ENCODE peak calls at places on chromosomes 16 and 17, in five cellular contexts. One of them, this sample, is unnamed.

GRCh38 chr16:54447606-54448440 is 161.2 kb upstream of the IRX3 start:
- DNase-seq in cardiac muscle cell: no peak
- DNase-seq in activated B cell treated with CpG ODN at 0.5 μM for 24 hours: no peak
- DNase-seq in WTC11: no peak
- DNase-seq in fibroblast of lung: peak
- DNase-seq in this sample: no peak

GRCh38 chr17:82943751-82944150 is 103.9 kb upstream of the ZNF750 start:
- DNase-seq in cardiac muscle cell: no peak
- DNase-seq in activated B cell treated with CpG ODN at 0.5 μM for 24 hours: no peak
- DNase-seq in WTC11: peak
- DNase-seq in fibroblast of lung: no peak
- DNase-seq in this sample: no peak

GRCh38 chr17:40862985-40863733 is 3.9 kb downstream of the KRT12 start:
- DNase-seq in cardiac muscle cell: peak
- DNase-seq in activated B cell treated with CpG ODN at 0.5 μM for 24 hours: no peak
- DNase-seq in WTC11: peak
- DNase-seq in fibroblast of lung: no peak
- DNase-seq in this sample: no peak

GRCh38 chr17:16129844-16130243 is 85.5 kb downstream of the NCOR1 start:
- DNase-seq in cardiac muscle cell: no peak
- DNase-seq in activated B cell treated with CpG ODN at 0.5 μM for 24 hours: no peak
- DNase-seq in WTC11: no peak
- DNase-seq in fibroblast of lung: no peak
- DNase-seq in this sample: no peak

GRCh38 chr16:25311950-25312349 is 54.3 kb upstream of the ZKSCAN2 start:
- DNase-seq in cardiac muscle cell: no peak
- DNase-seq in activated B cell treated with CpG ODN at 0.5 μM for 24 hours: no peak
- DNase-seq in WTC11: no peak
- DNase-seq in fibroblast of lung: no peak
- DNase-seq in this sample: no peak

GRCh38 chr16:4324871-4325740 is 9.2 kb downstream of the GLIS2 start:
- DNase-seq in cardiac muscle cell: no peak
- DNase-seq in activated B cell treated with CpG ODN at 0.5 μM for 24 hours: no peak
- DNase-seq in WTC11: no peak
- DNase-seq in fibroblast of lung: no peak
- DNase-seq in this sample: no peak

GRCh38 chr17:76995352-76996105 is 127.3 kb downstream of the MGAT5B start:
- DNase-seq in cardiac muscle cell: no peak
- DNase-seq in activated B cell treated with CpG ODN at 0.5 μM for 24 hours: no peak
- DNase-seq in WTC11: peak
- DNase-seq in fibroblast of lung: no peak
- DNase-seq in this sample: no peak

GRCh38 chr16:65524997-65525396 is 403.1 kb upstream of the CDH11 start:
- DNase-seq in cardiac muscle cell: no peak
- DNase-seq in activated B cell treated with CpG ODN at 0.5 μM for 24 hours: no peak
- DNase-seq in WTC11: no peak
- DNase-seq in fibroblast of lung: peak
- DNase-seq in this sample: no peak

GRCh38 chr16:17561056-17561455 is 90.3 kb upstream of the XYLT1 start:
- DNase-seq in cardiac muscle cell: no peak
- DNase-seq in activated B cell treated with CpG ODN at 0.5 μM for 24 hours: no peak
- DNase-seq in WTC11: no peak
- DNase-seq in fibroblast of lung: no peak
- DNase-seq in this sample: no peak

GRCh38 chr17:15655162-15655561 is 28.9 kb downstream of the TRIM16 start:
- DNase-seq in cardiac muscle cell: no peak
- DNase-seq in activated B cell treated with CpG ODN at 0.5 μM for 24 hours: no peak
- DNase-seq in WTC11: no peak
- DNase-seq in fibroblast of lung: no peak
- DNase-seq in this sample: no peak

GRCh38 chr16:92431-93339 is 14.7 kb downstream of the MPG start:
- DNase-seq in cardiac muscle cell: no peak
- DNase-seq in activated B cell treated with CpG ODN at 0.5 μM for 24 hours: no peak
- DNase-seq in WTC11: no peak
- DNase-seq in fibroblast of lung: no peak
- DNase-seq in this sample: no peak

GRCh38 chr17:74199306-74200092 is 4.0 kb upstream of the RPL38 start:
- DNase-seq in cardiac muscle cell: peak
- DNase-seq in activated B cell treated with CpG ODN at 0.5 μM for 24 hours: peak
- DNase-seq in WTC11: peak
- DNase-seq in fibroblast of lung: peak
- DNase-seq in this sample: peak

GRCh38 chr16:4945560-4946502 is 8.9 kb upstream of the PPL start:
- DNase-seq in cardiac muscle cell: no peak
- DNase-seq in activated B cell treated with CpG ODN at 0.5 μM for 24 hours: no peak
- DNase-seq in WTC11: no peak
- DNase-seq in fibroblast of lung: peak
- DNase-seq in this sample: no peak

GRCh38 chr17:8986295-8986694 is 20.8 kb upstream of the PIK3R5 start:
- DNase-seq in cardiac muscle cell: no peak
- DNase-seq in activated B cell treated with CpG ODN at 0.5 μM for 24 hours: no peak
- DNase-seq in WTC11: no peak
- DNase-seq in fibroblast of lung: no peak
- DNase-seq in this sample: no peak
- TF ChIP-seq CTCF in cardiac muscle cell: peak
- TF ChIP-seq CTCF in activated B cell treated with CpG ODN at 0.5 μM for 24 hours: no peak
- TF ChIP-seq CTCF in WTC11: no peak
- TF ChIP-seq CTCF in fibroblast of lung: no peak
- TF ChIP-seq CTCF in this sample: peak

GRCh38 chr17:78976907-78977680 is 2.6 kb downstream of the LGALS3BP start:
- DNase-seq in cardiac muscle cell: no peak
- DNase-seq in activated B cell treated with CpG ODN at 0.5 μM for 24 hours: no peak
- DNase-seq in WTC11: no peak
- DNase-seq in fibroblast of lung: no peak
- DNase-seq in this sample: no peak

GRCh38 chr17:78977681-78977943 is 2.1 kb downstream of the LGALS3BP start:
- DNase-seq in cardiac muscle cell: no peak
- DNase-seq in activated B cell treated with CpG ODN at 0.5 μM for 24 hours: no peak
- DNase-seq in WTC11: no peak
- DNase-seq in fibroblast of lung: no peak
- DNase-seq in this sample: no peak

GRCh38 chr17:78979780-78980623 is at the start of gene LGALS3BP:
- DNase-seq in cardiac muscle cell: peak
- DNase-seq in activated B cell treated with CpG ODN at 0.5 μM for 24 hours: no peak
- DNase-seq in WTC11: peak
- DNase-seq in fibroblast of lung: peak
- DNase-seq in this sample: peak

GRCh38 chr17:78980624-78980972 is 875 bp upstream of the LGALS3BP start:
- DNase-seq in cardiac muscle cell: no peak
- DNase-seq in activated B cell treated with CpG ODN at 0.5 μM for 24 hours: no peak
- DNase-seq in WTC11: no peak
- DNase-seq in fibroblast of lung: no peak
- DNase-seq in this sample: no peak

GRCh38 chr17:78977992-78978973 is 1.4 kb downstream of the LGALS3BP start:
- DNase-seq in cardiac muscle cell: peak
- DNase-seq in activated B cell treated with CpG ODN at 0.5 μM for 24 hours: no peak
- DNase-seq in WTC11: no peak
- DNase-seq in fibroblast of lung: no peak
- DNase-seq in this sample: no peak
- TF ChIP-seq CTCF in cardiac muscle cell: no peak
- TF ChIP-seq CTCF in activated B cell treated with CpG ODN at 0.5 μM for 24 hours: no peak
- TF ChIP-seq CTCF in WTC11: no peak
- TF ChIP-seq CTCF in fibroblast of lung: no peak
- TF ChIP-seq CTCF in this sample: no peak

GRCh38 chr16:58301052-58301451 is 6.2 kb upstream of the PRSS54 start:
- DNase-seq in cardiac muscle cell: no peak
- DNase-seq in activated B cell treated with CpG ODN at 0.5 μM for 24 hours: no peak
- DNase-seq in WTC11: no peak
- DNase-seq in fibroblast of lung: no peak
- DNase-seq in this sample: no peak

GRCh38 chr16:58307583-58308312 is 12.9 kb upstream of the PRSS54 start:
- DNase-seq in cardiac muscle cell: no peak
- DNase-seq in activated B cell treated with CpG ODN at 0.5 μM for 24 hours: no peak
- DNase-seq in WTC11: no peak
- DNase-seq in fibroblast of lung: no peak
- DNase-seq in this sample: no peak

GRCh38 chr16:58306327-58306726 is 11.5 kb upstream of the PRSS54 start:
- DNase-seq in cardiac muscle cell: no peak
- DNase-seq in activated B cell treated with CpG ODN at 0.5 μM for 24 hours: peak
- DNase-seq in WTC11: peak
- DNase-seq in fibroblast of lung: peak
- DNase-seq in this sample: peak
- TF ChIP-seq CTCF in cardiac muscle cell: peak
- TF ChIP-seq CTCF in activated B cell treated with CpG ODN at 0.5 μM for 24 hours: no peak
- TF ChIP-seq CTCF in WTC11: peak
- TF ChIP-seq CTCF in fibroblast of lung: peak
- TF ChIP-seq CTCF in this sample: peak

DNA sequence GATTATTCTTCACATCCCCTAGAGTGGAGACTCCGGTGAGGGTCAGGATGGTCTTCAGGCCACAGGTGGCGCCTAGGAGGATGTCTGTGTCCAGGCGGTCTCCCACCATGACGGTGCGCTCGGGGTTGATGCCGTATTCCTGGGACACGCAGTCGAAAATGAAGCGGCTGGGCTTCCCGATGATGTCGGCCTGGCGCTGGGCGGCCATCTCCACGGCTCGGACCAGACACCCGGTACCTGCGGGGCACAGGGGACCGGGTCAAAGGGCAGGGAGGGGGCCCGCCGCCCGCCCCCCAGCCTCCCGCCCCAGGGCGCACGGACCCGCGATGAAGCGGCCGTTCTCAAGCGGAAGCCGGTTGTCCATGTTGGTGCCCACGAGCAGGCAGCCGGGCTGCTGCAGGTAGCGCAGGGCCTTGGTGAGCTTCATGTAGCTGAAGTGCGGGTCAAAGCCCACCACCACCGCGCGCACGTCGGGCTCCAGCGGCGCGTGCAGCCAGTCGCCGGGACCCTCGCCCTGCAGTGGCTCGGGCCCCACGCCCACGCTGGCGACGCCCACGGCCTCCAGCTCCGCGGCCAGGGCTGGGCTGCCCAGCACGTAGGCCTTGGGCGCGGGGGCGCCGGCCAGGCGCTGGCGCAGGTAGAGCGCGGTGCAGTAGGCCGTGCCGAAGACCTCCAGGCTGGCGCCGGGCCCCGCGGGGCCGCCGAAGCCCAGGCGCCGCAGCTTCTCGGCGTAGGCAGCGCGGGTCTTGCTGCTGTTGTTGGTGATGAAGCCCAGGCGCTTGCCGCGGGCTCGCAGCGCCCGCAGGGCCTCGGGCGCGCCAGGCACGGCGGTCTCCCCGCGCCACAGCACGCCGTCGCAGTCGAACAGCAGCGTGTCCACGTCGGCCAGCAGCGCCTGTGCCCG is 571 bp downstream of the PGP start:
- DNase-seq in cardiac muscle cell: no peak
- DNase-seq in activated B cell treated with CpG ODN at 0.5 μM for 24 hours: no peak
- DNase-seq in WTC11: no peak
- DNase-seq in fibroblast of lung: no peak
- DNase-seq in this sample: no peak
- TF ChIP-seq CTCF in cardiac muscle cell: no peak
- TF ChIP-seq CTCF in activated B cell treated with CpG ODN at 0.5 μM for 24 hours: no peak
- TF ChIP-seq CTCF in WTC11: no peak
- TF ChIP-seq CTCF in fibroblast of lung: no peak
- TF ChIP-seq CTCF in this sample: no peak

GRCh38 chr17:80941171-80941570 is 50.5 kb upstream of the CHMP6 start:
- DNase-seq in cardiac muscle cell: no peak
- DNase-seq in activated B cell treated with CpG ODN at 0.5 μM for 24 hours: no peak
- DNase-seq in WTC11: peak
- DNase-seq in fibroblast of lung: no peak
- DNase-seq in this sample: no peak

GRCh38 chr17:80943346-80944145 is 48.1 kb upstream of the CHMP6 start:
- DNase-seq in cardiac muscle cell: no peak
- DNase-seq in activated B cell treated with CpG ODN at 0.5 μM for 24 hours: no peak
- DNase-seq in WTC11: peak
- DNase-seq in fibroblast of lung: no peak
- DNase-seq in this sample: no peak

GRCh38 chr17:80941743-80942211 is 49.9 kb upstream of the CHMP6 start:
- DNase-seq in cardiac muscle cell: no peak
- DNase-seq in activated B cell treated with CpG ODN at 0.5 μM for 24 hours: no peak
- DNase-seq in WTC11: peak
- DNase-seq in fibroblast of lung: peak
- DNase-seq in this sample: no peak

GRCh38 chr17:80944326-80944725 is 47.3 kb upstream of the CHMP6 start:
- DNase-seq in cardiac muscle cell: no peak
- DNase-seq in activated B cell treated with CpG ODN at 0.5 μM for 24 hours: no peak
- DNase-seq in WTC11: peak
- DNase-seq in fibroblast of lung: no peak
- DNase-seq in this sample: no peak

DNA sequence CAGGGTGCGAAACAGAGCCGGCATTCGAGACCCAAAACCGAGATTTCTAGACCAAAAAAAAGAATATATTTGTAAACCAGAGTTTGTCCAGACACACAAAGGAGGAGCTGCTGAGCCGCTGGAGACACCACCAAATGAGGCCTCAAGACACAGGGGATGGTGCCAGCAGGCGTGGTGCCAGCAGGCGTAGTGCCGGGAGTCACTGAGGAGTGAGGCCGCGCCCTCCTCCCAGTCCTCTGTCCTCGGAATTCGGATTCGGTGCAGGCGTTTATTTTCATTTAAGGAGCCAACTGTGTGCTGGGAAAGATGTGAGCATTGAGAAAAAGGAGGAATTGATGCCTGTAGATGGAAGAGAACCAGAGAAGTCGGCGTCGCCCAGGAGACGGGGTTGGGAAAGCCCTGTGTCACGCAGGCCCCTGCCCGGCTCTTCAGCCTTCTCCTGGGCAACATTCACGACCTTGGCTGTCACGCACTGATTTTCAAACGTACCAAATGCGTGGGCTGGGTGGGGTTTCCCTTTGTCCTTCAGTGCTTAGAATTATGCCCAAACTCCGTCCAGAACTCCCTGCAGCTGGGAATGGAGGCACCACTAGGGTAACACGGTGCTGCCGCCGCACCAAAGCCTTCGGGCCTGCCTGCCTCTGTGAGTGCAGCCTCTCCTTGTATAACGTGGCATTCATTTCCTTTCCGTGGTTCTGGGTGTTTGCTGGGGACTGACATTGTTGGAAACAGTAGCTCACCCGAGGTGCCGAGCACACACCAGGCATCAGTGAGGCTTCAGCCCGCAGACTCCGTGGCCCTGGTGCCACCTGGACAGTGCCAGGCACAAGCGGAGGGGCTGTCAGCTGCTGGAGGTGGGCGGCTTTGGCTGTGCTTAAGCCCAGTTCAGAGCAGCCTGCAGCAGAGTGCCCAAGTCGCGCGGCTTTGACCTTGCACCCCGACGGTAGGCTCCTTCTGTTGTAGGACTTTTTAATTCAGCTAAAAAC is 49.0 kb upstream of the CHMP6 start:
- DNase-seq in cardiac muscle cell: no peak
- DNase-seq in activated B cell treated with CpG ODN at 0.5 μM for 24 hours: no peak
- DNase-seq in WTC11: peak
- DNase-seq in fibroblast of lung: peak
- DNase-seq in this sample: no peak
- TF ChIP-seq CTCF in cardiac muscle cell: peak
- TF ChIP-seq CTCF in activated B cell treated with CpG ODN at 0.5 μM for 24 hours: no peak
- TF ChIP-seq CTCF in WTC11: no peak
- TF ChIP-seq CTCF in fibroblast of lung: peak
- TF ChIP-seq CTCF in this sample: no peak

GRCh38 chr17:64019486-64020067 is 856 bp downstream of the ICAM2 start:
- DNase-seq in cardiac muscle cell: no peak
- DNase-seq in activated B cell treated with CpG ODN at 0.5 μM for 24 hours: no peak
- DNase-seq in WTC11: no peak
- DNase-seq in fibroblast of lung: no peak
- DNase-seq in this sample: no peak
- TF ChIP-seq CTCF in cardiac muscle cell: no peak
- TF ChIP-seq CTCF in activated B cell treated with CpG ODN at 0.5 μM for 24 hours: no peak
- TF ChIP-seq CTCF in WTC11: no peak
- TF ChIP-seq CTCF in fibroblast of lung: no peak
- TF ChIP-seq CTCF in this sample: no peak

This sample was measured in CD4-positive, alpha-beta T cell.